ENCODE peak calls at places on chromosome 5, in ten cellular contexts. P is uterus, I is ovary, E is esophagus squamous epithelium, A is Peyer's patch, Q is H1, M is tibial nerve, F is sigmoid colon, L is suprapubic skin, G is adrenal gland. W is an unnamed sample.

GRCh38 chr5:80211292-80211691 is 44.6 kb downstream of the SERINC5 start:
- DNase-seq in F (no peak), I (no peak), E (no peak), Q (no peak), P (no peak), A (no peak), G (no peak), M (no peak), L (no peak), W (no peak)

GRCh38 chr5:159341914-159342313 is 11.6 kb upstream of the IL12B start:
- DNase-seq in P (no peak), I (no peak), E (no peak), L (no peak), A (peak; percentile 67), F (no peak), G (peak; percentile 91), M (peak; percentile 75), Q (no peak), W (no peak)

GRCh38 chr5:2751592-2752021 is at the start of gene IRX2:
- DNase-seq in A (no peak), Q (peak; percentile 77), I (no peak), E (no peak), F (no peak), P (peak; percentile 23), G (peak; percentile 43), M (no peak), L (peak; percentile 95), W (peak; percentile 91)

GRCh38 chr5:118919016-118919415 is 69.3 kb downstream of the DTWD2 start:
- DNase-seq in L (no peak), I (no peak), E (no peak), P (no peak), F (no peak), Q (no peak), M (no peak), G (no peak), A (no peak), W (no peak)

GRCh38 chr5:71782393-71782770 is 63.3 kb downstream of the CARTPT start:
- DNase-seq in P (no peak), A (no peak), L (no peak), F (no peak), M (no peak), E (no peak), Q (no peak), I (no peak), G (no peak), W (no peak)

GRCh38 chr5:161676109-161676508 is 9.4 kb upstream of the GABRA6 start:
- DNase-seq in P (no peak), M (no peak), I (no peak), L (no peak), E (no peak), F (no peak), G (peak; percentile 17), Q (no peak), A (no peak), W (no peak)

GRCh38 chr5:144103611-144104010 is 66.8 kb downstream of the YIPF5 start:
- DNase-seq in A (no peak), Q (no peak), M (no peak), F (no peak), I (no peak), P (no peak), G (no peak), E (no peak), L (no peak), W (no peak)

GRCh38 chr5:168106008-168106761 is 185.3 kb upstream of the WWC1 start:
- DNase-seq in L (no peak), G (no peak), Q (no peak), I (no peak), M (no peak), P (no peak), E (no peak), F (no peak), A (no peak), W (no peak)

GRCh38 chr5:5891350-5891749 is 468.9 kb downstream of the ICE1 start:
- DNase-seq in F (no peak), G (no peak), A (no peak), I (no peak), Q (no peak), M (no peak), L (no peak), P (no peak), E (no peak), W (no peak)

GRCh38 chr5:15526413-15526812 is 26.4 kb downstream of the FBXL7 start:
- DNase-seq in F (no peak), E (no peak), Q (no peak), M (no peak), P (no peak), I (no peak), A (no peak), G (no peak), L (no peak), W (no peak)

GRCh38 chr5:120293796-120294195 is 170.3 kb upstream of the PRR16 start:
- DNase-seq in A (no peak), F (no peak), P (no peak), Q (no peak), M (no peak), G (no peak), L (no peak), E (no peak), I (no peak), W (no peak)

GRCh38 chr5:25863811-25864210 is 1174.6 kb downstream of the CDH9 start:
- DNase-seq in L (no peak), P (no peak), Q (no peak), G (no peak), F (no peak), A (no peak), M (no peak), I (no peak), E (no peak), W (no peak)

GRCh38 chr5:25862276-25862675 is 1176.1 kb downstream of the CDH9 start:
- DNase-seq in L (no peak), G (no peak), I (no peak), P (no peak), F (no peak), M (no peak), Q (no peak), A (no peak), E (no peak), W (no peak)

GRCh38 chr5:25858019-25858418 is 1180.4 kb downstream of the CDH9 start:
- DNase-seq in L (no peak), M (no peak), E (no peak), G (no peak), Q (peak; percentile 51), F (no peak), A (no peak), P (no peak), I (no peak), W (no peak)
- TF ChIP-seq CTCF in L (no peak), M (no peak), E (no peak), G (no peak), Q (peak; percentile 69), F (no peak), A (no peak), P (no peak), I (no peak), W (no peak)

DNA sequence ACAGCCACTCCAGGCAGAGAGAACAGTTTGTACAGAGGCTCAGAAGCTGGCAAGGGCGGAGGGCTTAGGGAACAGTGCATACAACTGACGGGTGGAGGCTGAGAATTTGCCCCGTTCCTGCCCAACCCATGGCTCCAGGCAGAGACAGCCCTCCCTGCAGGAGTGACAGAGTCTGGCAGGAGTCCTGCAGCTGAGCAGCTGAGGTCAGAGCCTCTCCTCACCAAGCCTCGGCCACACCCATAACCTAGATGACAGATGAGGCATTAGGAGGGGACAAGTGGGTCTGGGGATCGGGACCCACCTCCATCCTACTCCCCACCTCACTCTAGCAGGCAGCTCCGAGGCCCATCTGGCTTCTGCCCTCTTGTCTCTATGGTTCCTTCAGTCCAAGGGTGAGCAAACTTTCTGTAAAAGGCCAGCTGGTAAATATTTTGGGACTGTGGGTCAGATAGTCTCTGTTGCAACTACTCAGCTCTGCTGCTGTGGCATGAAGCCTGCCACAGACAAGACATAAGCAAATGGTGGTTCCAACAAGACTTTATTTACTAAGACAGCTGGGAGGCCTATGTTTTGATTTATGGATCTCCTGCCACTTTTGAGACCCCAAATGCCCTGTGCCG is 83.6 kb downstream of the SH3TC2 start:
- DNase-seq in G (no peak), L (peak; percentile 81), Q (no peak), P (no peak), A (no peak), M (no peak), F (no peak), I (no peak), E (no peak), W (peak; percentile 82)
- TF ChIP-seq POLR2A in G (no peak), L (no peak), Q (no peak), P (no peak), A (no peak), M (no peak), F (no peak), I (no peak), E (no peak), W (no peak)

DNA sequence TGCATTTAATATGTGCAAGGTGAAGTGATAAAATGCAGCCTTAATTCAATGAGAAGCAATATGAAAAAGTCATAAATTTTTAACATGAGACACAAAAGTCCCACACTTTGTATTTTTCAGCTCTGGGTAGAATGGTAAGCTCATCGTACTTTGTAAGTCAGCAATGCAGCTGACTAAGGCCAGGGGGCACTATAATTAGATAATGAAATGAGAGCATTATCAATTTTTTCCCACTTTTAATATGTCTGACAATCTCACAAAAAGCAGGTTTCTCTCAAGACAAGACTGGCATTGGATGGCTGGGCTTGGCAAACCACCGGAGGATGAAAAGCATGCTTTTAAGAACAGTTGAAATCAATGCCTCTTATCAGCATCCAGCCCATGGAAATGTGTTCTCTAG is 162.8 kb downstream of the FAM174A start:
- DNase-seq in F (no peak), L (no peak), P (no peak), M (no peak), E (no peak), A (no peak), I (no peak), G (no peak), Q (no peak), W (no peak)
- TF ChIP-seq CTCF in F (no peak), L (no peak), P (no peak), M (no peak), E (no peak), A (no peak), I (no peak), G (no peak), Q (peak; percentile 16), W (no peak)

GRCh38 chr5:89303033-89303480 is 420.1 kb upstream of the MEF2C start:
- DNase-seq in A (no peak), L (no peak), F (no peak), Q (no peak), I (no peak), M (no peak), G (no peak), E (no peak), P (no peak), W (no peak)
- TF ChIP-seq POLR2A in A (no peak), L (no peak), F (no peak), Q (no peak), I (no peak), M (no peak), G (no peak), E (no peak), P (no peak), W (no peak)